ENCODE peak calls at places on chromosomes 5 and 9, in ten cellular contexts. M is Peyer's patch; Q is CD8-positive, alpha-beta T cell; B is neural progenitor cell; L is ovary; S is esophagus squamous epithelium; E is Caco-2; O is upper lobe of right lung; J is keratinocyte; P is ascending aorta. U is an unnamed sample. For H3K9me3, the result is how much of the 10 kb centered on the place peaks cover.

GRCh38 chr5:39099831-39100230 is 25.6 kb upstream of the RICTOR start:
- DNase-seq in M (no peak), Q (no peak), P (no peak), S (no peak), J (no peak), E (no peak), B (no peak), L (no peak), O (no peak), U (no peak)

GRCh38 chr5:125376059-125376641 is 629.7 kb upstream of the ZNF608 start:
- DNase-seq in E (no peak), J (no peak), Q (no peak), M (no peak), O (no peak), B (no peak), L (no peak), P (no peak), S (no peak), U (no peak)

GRCh38 chr9:118595719-118596305 is 773.4 kb downstream of the BRINP1 start:
- DNase-seq in E (peak), M (no peak), B (peak), S (no peak), P (no peak), J (peak), Q (no peak), L (no peak), O (no peak), U (no peak)

GRCh38 chr9:69397384-69398214 is 72.6 kb downstream of the ENTREP1 start:
- DNase-seq in O (no peak), S (no peak), M (no peak), B (no peak), J (no peak), Q (no peak), P (no peak), L (no peak), E (no peak), U (no peak)

GRCh38 chr5:68911840-68912690 is 181.7 kb upstream of the SLC30A5 start:
- DNase-seq in M (no peak), B (no peak), L (no peak), S (no peak), E (no peak), Q (no peak), O (no peak), J (no peak), P (no peak), U (no peak)

GRCh38 chr5:77208507-77209163 is 1.8 kb upstream of the PDE8B start:
- DNase-seq in L (no peak), S (no peak), B (no peak), O (peak), J (no peak), E (no peak), P (peak), M (no peak), Q (no peak), U (no peak)

GRCh38 chr9:72415948-72416347 is 50.9 kb upstream of the ZFAND5 start:
- DNase-seq in O (no peak), S (no peak), B (no peak), E (no peak), Q (no peak), L (no peak), P (no peak), M (no peak), J (no peak), U (no peak)

GRCh38 chr9:127720031-127720864 is 4.4 kb downstream of the TTC16 start:
- DNase-seq in M (no peak), E (no peak), J (no peak), L (no peak), P (no peak), O (no peak), Q (peak), B (no peak), S (no peak), U (no peak)

GRCh38 chr5:60489377-60489776 is 210.6 kb downstream of the DEPDC1B start:
- DNase-seq in B (no peak), L (no peak), M (no peak), J (no peak), O (no peak), S (no peak), Q (no peak), P (no peak), E (no peak), U (no peak)

GRCh38 chr5:7916171-7916804 is 47.3 kb downstream of the MTRR start:
- DNase-seq in O (no peak), M (no peak), S (no peak), B (no peak), E (no peak), Q (no peak), J (no peak), L (no peak), P (no peak), U (no peak)

GRCh38 chr5:164504141-164504772 is 998.8 kb downstream of the MAT2B start:
- DNase-seq in E (peak), P (no peak), Q (no peak), J (no peak), L (no peak), M (peak), O (no peak), B (peak), S (no peak), U (no peak)

GRCh38 chr9:114697951-114698351 is 16.0 kb upstream of the TEX48 start:
- DNase-seq in Q (no peak), S (no peak), O (no peak), E (no peak), M (no peak), L (no peak), B (no peak), J (no peak), P (no peak), U (no peak)

GRCh38 chr5:157670662-157671591 is at the start of gene C5orf52:
- DNase-seq in B (no peak), O (no peak), E (peak), L (peak), J (no peak), Q (no peak), M (peak), P (no peak), S (no peak), U (no peak)

GRCh38 chr9:81824802-81825770 is 103.1 kb upstream of the SPATA31D4 start:
- DNase-seq in Q (no peak), P (no peak), O (no peak), E (no peak), B (no peak), M (no peak), S (no peak), J (no peak), L (no peak), U (no peak)

GRCh38 chr9:136088939-136089696 is 6.0 kb downstream of the NACC2 start:
- DNase-seq in O (peak), J (no peak), B (peak), S (no peak), Q (no peak), M (no peak), L (no peak), E (no peak), P (no peak), U (no peak)

GRCh38 chr5:120449501-120449900 is 14.6 kb upstream of the PRR16 start:
- DNase-seq in P (no peak), Q (no peak), O (no peak), L (no peak), E (no peak), J (no peak), S (no peak), M (no peak), B (no peak), U (no peak)

GRCh38 chr5:71924325-71924724 is 182.9 kb upstream of the MAP1B start:
- DNase-seq in Q (no peak), P (no peak), L (no peak), S (no peak), J (no peak), M (no peak), E (no peak), B (no peak), O (no peak), U (no peak)

GRCh38 chr5:71925608-71926091 is 181.6 kb upstream of the MAP1B start:
- DNase-seq in B (no peak), Q (no peak), P (peak), E (no peak), J (no peak), O (no peak), M (no peak), L (no peak), S (no peak), U (no peak)

GRCh38 chr5:71922584-71923106 is 184.6 kb upstream of the MAP1B start:
- DNase-seq in E (no peak), L (no peak), Q (no peak), S (no peak), P (no peak), M (no peak), B (no peak), O (no peak), J (peak), U (no peak)

GRCh38 chr5:71923755-71924154 is 183.5 kb upstream of the MAP1B start:
- DNase-seq in B (no peak), S (no peak), Q (no peak), E (no peak), J (no peak), L (no peak), O (no peak), M (no peak), P (no peak), U (no peak)

GRCh38 chr5:71924980-71925379 is 182.3 kb upstream of the MAP1B start:
- DNase-seq in J (no peak), Q (no peak), E (no peak), S (no peak), L (no peak), P (no peak), B (no peak), M (no peak), O (no peak), U (no peak)
- H3K9me3 ChIP-seq in J (under half), Q (under half), E (under half), S (under half), L (under half), P (under half), B (under half), M (under half), O (under half), U (under half)

GRCh38 chr5:67363195-67363594 is 166.6 kb upstream of the CD180 start:
- DNase-seq in M (no peak), B (no peak), E (no peak), L (no peak), S (no peak), P (no peak), O (no peak), J (no peak), Q (no peak), U (no peak)

GRCh38 chr5:67360047-67360446 is 163.4 kb upstream of the CD180 start:
- DNase-seq in P (no peak), Q (no peak), S (no peak), M (no peak), J (no peak), L (no peak), O (no peak), B (no peak), E (no peak), U (no peak)

GRCh38 chr5:67364381-67364970 is 167.9 kb upstream of the CD180 start:
- DNase-seq in L (no peak), S (no peak), O (no peak), J (no peak), P (no peak), E (no peak), Q (no peak), M (no peak), B (no peak), U (no peak)

GRCh38 chr5:67363963-67364362 is 167.4 kb upstream of the CD180 start:
- DNase-seq in P (no peak), E (no peak), B (no peak), J (no peak), L (no peak), M (no peak), Q (no peak), S (no peak), O (no peak), U (no peak)

DNA sequence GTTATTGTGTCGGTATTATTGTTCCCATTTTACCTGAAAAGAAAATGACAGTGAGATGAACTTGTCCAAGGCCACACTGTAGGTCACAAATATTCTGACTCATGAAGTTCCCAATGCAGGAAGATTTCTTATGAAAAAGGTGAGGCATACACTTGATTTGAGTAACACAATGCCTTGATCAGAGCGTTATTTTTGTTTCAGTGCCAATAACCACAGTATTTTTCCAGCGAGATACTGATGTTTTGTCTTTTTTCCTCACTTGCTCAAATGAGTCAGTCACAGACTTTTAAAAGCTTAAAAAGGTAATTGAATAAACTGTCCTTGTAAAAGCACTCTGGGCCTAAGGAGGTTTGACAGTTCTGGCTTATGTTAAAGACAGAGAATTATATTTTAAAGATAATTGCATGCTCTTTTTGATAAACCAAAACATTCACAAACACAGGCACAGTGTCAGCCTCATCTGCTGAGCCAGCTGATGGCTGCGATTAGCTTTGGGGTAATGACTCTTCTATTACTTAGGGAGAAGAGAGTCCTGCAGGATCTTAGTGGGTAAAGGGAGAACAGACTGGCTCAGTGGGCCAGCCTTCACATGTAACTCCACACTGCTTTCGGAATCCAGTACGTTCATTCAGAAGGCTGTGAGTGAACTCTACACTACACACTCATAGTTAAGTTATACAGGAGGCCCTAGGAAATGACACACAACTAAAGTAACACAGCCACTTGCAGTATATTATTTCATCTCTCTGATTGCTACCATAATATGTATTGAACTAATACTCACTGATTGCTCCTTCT is 165.5 kb upstream of the CD180 start:
- DNase-seq in J (no peak), O (no peak), P (no peak), E (no peak), M (no peak), Q (no peak), B (no peak), L (no peak), S (no peak), U (no peak)
- H3K9me3 ChIP-seq in J (under half), O (under half), P (under half), E (under half), M (under half), Q (under half), B (under half), L (under half), S (under half), U (under half)

DNA sequence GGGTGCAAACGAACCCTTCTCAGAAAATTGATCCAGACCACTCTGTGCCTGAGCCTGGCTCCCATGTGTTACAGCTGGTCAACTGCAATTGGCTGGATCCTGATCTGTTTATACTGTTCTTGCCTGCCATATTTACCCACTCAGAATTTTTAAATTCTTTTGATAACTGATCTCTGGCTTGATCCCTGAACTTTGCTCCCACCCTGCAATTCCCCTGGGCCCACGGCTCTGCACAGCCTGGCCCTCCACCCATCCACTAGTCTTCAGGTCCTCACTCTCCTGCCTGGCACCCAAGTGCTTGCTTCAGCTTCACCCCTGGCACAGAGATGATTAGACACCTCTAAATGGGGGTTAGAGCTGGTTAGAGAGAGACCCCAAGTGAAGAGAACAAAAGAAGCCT is 25.9 kb upstream of the MIER3 start:
- DNase-seq in S (no peak), E (peak), O (no peak), B (no peak), J (no peak), M (no peak), P (no peak), L (no peak), Q (no peak), U (no peak)
- H3K9me3 ChIP-seq in S (under half), E (under half), O (under half), B (under half), J (under half), M (under half), P (under half), L (under half), Q (under half), U (under half)

DNA sequence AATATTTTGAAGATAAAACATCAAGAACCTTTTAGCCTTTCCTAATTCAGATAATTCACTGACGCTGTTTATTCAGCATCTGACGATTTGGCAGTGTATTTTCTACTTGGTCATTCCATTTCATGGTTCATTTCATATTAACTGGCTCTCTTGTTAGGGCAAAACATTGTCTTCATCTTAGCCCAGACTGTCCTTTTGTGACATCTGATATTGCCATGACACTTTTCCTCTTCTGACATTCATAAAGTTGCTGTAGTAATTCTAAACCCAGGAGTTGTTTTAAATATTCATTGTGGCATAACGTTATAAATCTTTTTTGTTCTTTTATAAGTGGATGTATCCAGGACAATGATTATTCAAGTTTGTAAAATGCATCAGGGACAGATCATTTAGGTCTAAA is 1.8 kb downstream of the SCAMP1 start:
- DNase-seq in B (no peak), S (no peak), J (no peak), L (no peak), P (no peak), M (no peak), Q (no peak), O (no peak), E (no peak), U (no peak)
- H3K9me3 ChIP-seq in B (under half), S (under half), J (under half), L (under half), P (under half), M (under half), Q (under half), O (under half), E (under half), U (under half)

DNA sequence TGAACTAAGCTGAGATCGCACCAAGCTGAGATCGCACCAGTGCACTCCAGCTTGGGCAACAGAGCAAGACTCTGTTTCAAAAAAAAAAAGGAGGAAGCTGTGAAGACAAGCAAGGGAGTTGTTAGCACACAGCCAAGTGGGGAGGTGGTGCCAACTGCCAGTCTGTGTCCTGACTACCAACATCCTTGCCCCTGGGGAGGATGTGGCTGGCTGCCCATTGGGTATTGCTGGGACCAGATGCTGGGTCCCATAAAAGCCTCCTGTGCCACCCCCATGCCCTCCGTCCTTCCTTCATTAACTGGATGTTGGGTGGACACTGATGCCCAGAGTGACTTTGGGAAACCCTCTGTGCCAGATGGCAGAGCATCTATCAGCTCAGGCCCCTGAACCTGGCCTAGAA is 157.1 kb upstream of the COL5A1 start:
- DNase-seq in B (no peak), O (peak), P (no peak), M (no peak), E (no peak), S (no peak), L (no peak), Q (no peak), J (no peak), U (no peak)
- H3K9me3 ChIP-seq in B (under half), O (under half), P (under half), M (under half), E (under half), S (under half), L (under half), Q (under half), J (under half), U (under half)

DNA sequence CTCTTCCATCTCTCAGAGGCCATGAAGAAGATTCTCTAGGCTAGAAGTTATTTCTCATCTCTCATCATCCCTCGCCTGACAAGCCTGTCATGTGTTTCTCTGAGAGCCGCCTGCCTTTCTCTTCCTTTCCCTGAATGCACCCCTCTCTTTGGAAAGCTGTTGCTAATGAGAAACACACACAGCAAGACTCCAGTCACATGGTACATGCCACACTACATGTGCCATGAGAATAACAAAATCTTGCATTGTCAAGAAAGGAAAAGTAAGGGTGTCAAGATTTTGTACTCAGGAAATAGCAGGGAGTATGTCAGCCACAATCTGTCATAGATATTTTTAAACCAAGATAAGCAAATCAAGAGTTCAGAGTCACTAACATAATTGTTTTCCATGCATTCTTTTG is 8.9 kb downstream of the AGXT2 start:
- DNase-seq in Q (no peak), P (no peak), S (no peak), E (no peak), B (no peak), L (no peak), J (no peak), M (no peak), O (no peak), U (no peak)
- H3K9me3 ChIP-seq in Q (under half), P (under half), S (under half), E (under half), B (under half), L (under half), J (under half), M (under half), O (under half), U (under half)

DNA sequence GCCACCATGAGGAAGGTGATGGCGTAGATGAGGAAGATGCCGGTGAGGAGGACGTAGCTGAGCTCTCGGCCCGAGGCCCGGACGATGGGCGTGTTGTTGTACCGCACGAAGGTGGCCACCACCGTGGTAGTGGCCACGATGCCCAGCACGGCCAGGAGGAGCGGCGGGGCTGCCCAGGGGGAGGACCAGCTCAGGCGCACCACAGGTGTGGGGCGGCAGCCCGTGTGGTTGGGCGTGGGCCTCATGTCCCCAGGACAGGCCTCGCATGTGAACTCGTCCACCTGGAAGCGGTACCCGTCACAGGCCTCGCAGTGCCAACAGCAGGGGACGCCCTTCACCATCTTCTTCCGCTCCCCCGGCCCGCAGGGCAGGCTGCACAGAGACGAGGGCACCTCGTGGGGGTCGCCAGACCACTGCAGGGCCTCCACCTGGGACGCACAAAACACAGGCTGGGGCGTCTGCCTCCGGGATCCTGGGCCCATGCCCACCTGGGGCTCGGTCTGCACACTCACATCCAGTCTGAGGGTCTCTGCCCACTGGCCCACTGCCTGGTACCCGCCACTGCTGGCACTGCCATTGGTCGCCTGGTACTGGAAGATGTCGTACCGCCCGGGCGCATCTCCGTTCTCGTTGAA is 8.7 kb downstream of the GRM6 start:
- DNase-seq in B (no peak), O (no peak), Q (no peak), S (no peak), J (no peak), L (no peak), P (no peak), E (no peak), M (no peak), U (no peak)
- H3K9me3 ChIP-seq in B (under half), O (under half), Q (under half), S (under half), J (under half), L (under half), P (half or more), E (under half), M (half or more), U (under half)